ENCODE peak calls at places on chromosomes 5 and 9, in seven cellular contexts. X is IMR-90, Y is mesendoderm, V is H1, H is neuronal stem cell, Z is trophoblast cell, S is mesenchymal stem cell. M is an unnamed sample.

GRCh38 chr5:54013556-54014157 is 296.7 kb downstream of the ARL15 start:
- DNase-seq in X (peak), Z (peak), V (no peak), S (peak), H (no peak), Y (peak), M (no peak)

GRCh38 chr5:158819095-158819494 is 280.6 kb downstream of the EBF1 start:
- DNase-seq in S (no peak), H (no peak), V (no peak), X (no peak), Z (no peak), Y (no peak), M (no peak)

GRCh38 chr5:145797336-145797735 is 37.8 kb downstream of the PRELID2 start:
- DNase-seq in Y (peak), H (no peak), Z (no peak), V (no peak), X (peak), S (peak), M (no peak)

GRCh38 chr5:134846641-134846960 is 833 bp downstream of the C5orf24 start:
- DNase-seq in X (no peak), Z (no peak), S (peak), V (no peak), H (no peak), Y (peak), M (no peak)

GRCh38 chr5:172866802-172867748 is 33.0 kb downstream of the ERGIC1 start:
- DNase-seq in Z (no peak), V (no peak), X (peak), Y (peak), H (no peak), S (no peak), M (peak)

GRCh38 chr5:94645053-94645452 is 26.6 kb downstream of the SLF1 start:
- DNase-seq in S (no peak), X (no peak), Y (no peak), H (no peak), Z (peak), V (no peak), M (no peak)

GRCh38 chr5:115179959-115180709 is 10.4 kb upstream of the TRIM36 start:
- DNase-seq in V (no peak), X (peak), H (peak), Z (no peak), S (peak), Y (peak), M (peak)

GRCh38 chr5:142543951-142544753 is 141.7 kb downstream of the FGF1 start:
- DNase-seq in H (no peak), Z (no peak), S (peak), V (no peak), Y (peak), X (peak), M (no peak)

GRCh38 chr5:119411935-119412623 is 40.2 kb upstream of the HSD17B4 start:
- DNase-seq in Y (peak), S (peak), V (no peak), X (peak), H (peak), Z (peak), M (peak)

GRCh38 chr9:131094015-131094414 is 2.3 kb upstream of the AIF1L start:
- DNase-seq in V (no peak), Z (peak), S (no peak), Y (no peak), H (no peak), X (no peak), M (no peak)

GRCh38 chr5:124927735-124928134 is 181.3 kb upstream of the ZNF608 start:
- DNase-seq in V (no peak), S (peak), X (peak), Z (no peak), H (no peak), Y (peak), M (no peak)

GRCh38 chr5:149728303-149728702 is 1.8 kb upstream of the PPARGC1B start:
- DNase-seq in H (no peak), Y (no peak), X (no peak), V (no peak), Z (no peak), S (no peak), M (no peak)

GRCh38 chr5:173575985-173576384 is 40.5 kb downstream of the BOD1 start:
- DNase-seq in X (no peak), S (no peak), Z (no peak), V (no peak), H (no peak), Y (no peak), M (no peak)

GRCh38 chr9:107809859-107810492 is 320.4 kb upstream of the KLF4 start:
- DNase-seq in H (no peak), V (no peak), Z (peak), X (peak), Y (peak), S (peak), M (no peak)

GRCh38 chr9:70406446-70406862 is 8.0 kb downstream of the KLF9 start:
- DNase-seq in V (no peak), S (peak), X (peak), Z (no peak), H (no peak), Y (peak), M (no peak)

GRCh38 chr9:130235558-130236435 is 29.8 kb upstream of the HMCN2 start:
- DNase-seq in V (no peak), Y (peak), Z (peak), X (peak), H (peak), S (peak), M (peak)

GRCh38 chr9:92592946-92593860 is 57.4 kb upstream of the ECM2 start:
- DNase-seq in X (peak), Z (no peak), S (no peak), V (no peak), Y (no peak), H (no peak), M (no peak)

GRCh38 chr5:77635617-77636422 is 2.7 kb downstream of the OTP start:
- DNase-seq in Y (peak), Z (no peak), S (no peak), V (no peak), H (no peak), X (no peak), M (no peak)

GRCh38 chr5:64775288-64775687 is 6.6 kb downstream of the CWC27 start:
- DNase-seq in S (no peak), X (no peak), V (no peak), Y (no peak), Z (no peak), H (no peak), M (no peak)
- H3K4ac ChIP-seq in S (no peak), X (no peak), V (no peak), Y (no peak), Z (no peak), H (no peak), M (no peak)

GRCh38 chr5:30752015-30752414 is 441.5 kb upstream of the CDH6 start:
- DNase-seq in V (no peak), Y (no peak), S (no peak), Z (no peak), H (no peak), X (peak), M (no peak)

GRCh38 chr5:30749971-30750370 is 443.5 kb upstream of the CDH6 start:
- DNase-seq in V (no peak), Z (no peak), S (no peak), X (peak), Y (peak), H (no peak), M (no peak)

GRCh38 chr5:30747412-30747811 is 446.1 kb upstream of the CDH6 start:
- DNase-seq in V (no peak), Z (no peak), X (no peak), S (no peak), H (no peak), Y (no peak), M (no peak)
- H3K18ac ChIP-seq in V (no peak), Z (no peak), X (no peak), S (no peak), H (no peak), Y (no peak), M (no peak)

GRCh38 chr9:95211028-95211427 is 106.5 kb downstream of the FANCC start:
- DNase-seq in S (no peak), Z (no peak), H (peak), V (no peak), X (no peak), Y (no peak), M (no peak)
- H3K4ac ChIP-seq in S (no peak), Z (no peak), H (no peak), V (no peak), X (no peak), Y (no peak), M (no peak)

GRCh38 chr5:61949054-61949679 is 356.8 kb upstream of the KIF2A start:
- DNase-seq in V (no peak), Y (no peak), Z (no peak), X (no peak), H (no peak), S (no peak), M (no peak)

GRCh38 chr5:61949680-61950435 is 356.1 kb upstream of the KIF2A start:
- DNase-seq in H (no peak), V (no peak), Y (no peak), S (no peak), X (no peak), Z (no peak), M (no peak)

GRCh38 chr5:61943718-61944117 is 362.3 kb upstream of the KIF2A start:
- DNase-seq in H (no peak), X (no peak), V (no peak), Y (peak), Z (no peak), S (no peak), M (no peak)

GRCh38 chr5:61951295-61951694 is 354.7 kb upstream of the KIF2A start:
- DNase-seq in X (no peak), S (no peak), Y (no peak), Z (no peak), H (no peak), V (no peak), M (no peak)

DNA sequence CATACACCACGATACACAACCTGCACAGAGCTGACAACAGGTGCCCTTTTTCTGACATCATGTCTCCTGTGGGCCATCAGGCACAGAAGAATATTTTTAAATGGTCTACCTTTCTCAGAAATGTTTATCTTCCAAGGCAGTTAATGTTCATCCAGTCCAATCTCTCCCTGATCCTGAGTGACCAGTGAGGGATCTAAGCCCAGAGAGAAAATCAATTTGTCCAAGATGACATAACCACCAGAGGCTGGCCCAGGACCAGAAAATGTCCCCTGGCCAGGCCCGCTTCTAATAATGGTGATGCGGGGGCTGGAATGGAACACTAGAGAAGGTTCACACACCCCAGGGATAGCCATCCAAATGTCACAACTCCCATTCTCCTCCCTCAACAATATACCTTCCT is 357.9 kb upstream of the KIF2A start:
- DNase-seq in H (no peak), Y (no peak), V (no peak), Z (no peak), X (no peak), S (no peak), M (no peak)
- H3K18ac ChIP-seq in H (no peak), Y (no peak), V (no peak), Z (no peak), X (no peak), S (no peak), M (no peak)

DNA sequence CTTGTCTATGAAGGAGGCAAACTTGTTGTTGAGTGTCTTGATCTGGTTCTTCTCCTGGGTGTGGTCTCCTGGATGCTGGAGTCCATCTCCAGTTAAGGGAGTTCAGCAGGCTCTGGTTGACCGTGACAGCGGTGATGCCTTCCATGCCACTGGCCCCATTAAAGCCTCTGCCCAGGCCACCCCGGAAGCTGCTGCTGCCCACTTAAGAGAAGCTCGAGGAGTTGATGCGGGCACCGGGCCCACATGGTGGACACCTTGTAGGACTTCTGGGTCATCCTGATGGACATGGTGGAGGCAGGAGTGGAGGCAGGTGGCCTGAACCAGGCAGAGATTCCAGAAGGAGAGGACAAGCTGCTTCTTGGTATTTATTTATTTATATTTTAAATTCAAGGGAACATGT is 44.7 kb upstream of the DEPDC1B start:
- DNase-seq in Y (no peak), H (no peak), S (no peak), V (no peak), X (no peak), Z (no peak), M (no peak)
- H3K4ac ChIP-seq in Y (no peak), H (no peak), S (no peak), V (no peak), X (no peak), Z (no peak), M (no peak)

GRCh38 chr5:14054111-14054854 is 88.9 kb upstream of the TRIO start:
- DNase-seq in H (no peak), V (no peak), X (peak), S (peak), Y (no peak), Z (peak), M (no peak)

GRCh38 chr5:14050821-14051220 is 92.3 kb upstream of the TRIO start:
- DNase-seq in H (no peak), X (peak), S (no peak), V (no peak), Z (no peak), Y (no peak), M (no peak)

DNA sequence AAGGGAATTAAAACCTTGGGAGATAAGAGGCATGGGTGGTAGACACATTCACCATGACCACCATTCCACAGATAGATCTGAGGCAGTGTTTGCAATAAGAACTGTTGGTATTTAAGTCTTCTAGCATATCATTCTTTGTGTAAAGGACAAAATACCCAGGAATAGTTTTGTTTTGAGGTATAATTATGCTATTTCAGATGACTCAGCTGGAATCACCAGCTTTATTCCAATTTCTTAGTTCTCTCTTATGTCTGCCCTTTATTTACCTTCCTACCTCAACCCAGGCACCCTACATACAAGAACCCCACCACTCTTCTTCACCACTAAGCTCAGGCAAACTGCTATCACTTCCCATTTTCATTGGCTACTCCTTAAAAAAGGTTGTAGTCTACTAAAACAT is 94.7 kb upstream of the TRIO start:
- DNase-seq in X (peak), S (no peak), H (no peak), Y (no peak), V (no peak), Z (no peak), M (no peak)
- H3K18ac ChIP-seq in X (peak), S (no peak), H (no peak), Y (no peak), V (no peak), Z (no peak), M (no peak)

M was measured in H9.